ENCODE peak calls at places on chromosomes 2 and 18, in ten cellular contexts. J is head of caudate nucleus; L is NCI-H1105 treated with DMSO at 0.1 percent for 48 hours; A is foreskin fibroblast; I is SK-N-SH; E is neural progenitor cell; P is B cell; B is ELF-1; T is right atrium auricular region; Q is activated naive CD4-positive, alpha-beta T cell treated with Interleukin-2 at 50 U/mL for 16 hours. Y is an unnamed sample.

GRCh38 chr2:20091305-20091991 is 40.0 kb upstream of the LAPTM4A start:
- DNase-seq in I (no peak), Q (no peak), P (no peak), B (no peak), J (no peak), A (peak; percentile 97), T (peak; percentile 71), L (no peak), E (no peak), Y (no peak)

GRCh38 chr2:161488131-161488699 is 72.1 kb downstream of the TBR1 start:
- DNase-seq in J (no peak), Q (no peak), P (no peak), A (no peak), I (no peak), B (no peak), T (no peak), L (no peak), E (no peak), Y (no peak)

GRCh38 chr2:225177098-225177497 is 134.8 kb upstream of the DOCK10 start:
- DNase-seq in L (no peak), I (no peak), E (no peak), A (peak; percentile 84), Q (no peak), T (no peak), P (no peak), B (no peak), J (peak; percentile 49), Y (no peak)

GRCh38 chr2:23673082-23673481 is 253.8 kb downstream of the ATAD2B start:
- DNase-seq in E (no peak), T (no peak), P (no peak), B (no peak), J (no peak), I (no peak), Q (no peak), A (no peak), L (no peak), Y (no peak)

GRCh38 chr2:207341114-207341750 is 175.5 kb upstream of the KLF7 start:
- DNase-seq in I (peak; percentile 55), P (no peak), Q (no peak), L (no peak), J (no peak), A (no peak), T (no peak), E (peak; percentile 34), B (no peak), Y (no peak)

GRCh38 chr2:99217929-99218501 is 37.0 kb downstream of the MRPL30 start:
- DNase-seq in L (no peak), I (no peak), A (no peak), E (no peak), J (no peak), Q (no peak), T (no peak), P (no peak), B (no peak), Y (no peak)

GRCh38 chr2:174635747-174636399 is 38.3 kb upstream of the WIPF1 start:
- DNase-seq in T (no peak), E (no peak), A (peak; percentile 77), J (no peak), P (no peak), I (no peak), Q (no peak), L (no peak), B (no peak), Y (no peak)

GRCh38 chr2:138000796-138001195 is 36.5 kb downstream of the HNMT start:
- DNase-seq in L (no peak), I (no peak), T (no peak), E (no peak), P (no peak), B (no peak), J (no peak), Q (no peak), A (no peak), Y (no peak)

GRCh38 chr2:182522930-182523541 is 96.2 kb upstream of the PDE1A start:
- DNase-seq in I (no peak), B (no peak), T (no peak), A (peak; percentile 27), J (no peak), Q (no peak), E (no peak), L (peak; percentile 22), P (no peak), Y (no peak)

GRCh38 chr18:77110400-77110799 is 22.2 kb downstream of the MBP start:
- DNase-seq in E (no peak), P (no peak), B (no peak), A (no peak), Q (no peak), L (no peak), T (no peak), J (no peak), I (no peak), Y (no peak)

GRCh38 chr18:8450898-8451665 is 158.2 kb upstream of the RAB12 start:
- DNase-seq in J (no peak), A (no peak), P (peak; percentile 15), I (no peak), L (no peak), E (no peak), T (no peak), B (no peak), Q (no peak), Y (peak; percentile 64)

GRCh38 chr2:108124733-108125132 is 115.0 kb upstream of the SULT1C3 start:
- DNase-seq in P (no peak), E (no peak), A (no peak), T (no peak), J (no peak), Q (no peak), I (no peak), B (no peak), L (no peak), Y (no peak)

GRCh38 chr2:169260246-169260645 is 102.1 kb downstream of the LRP2 start:
- DNase-seq in Q (no peak), A (no peak), E (peak; percentile 35), T (no peak), L (no peak), P (no peak), J (no peak), B (peak; percentile 18), I (no peak), Y (peak; percentile 80)

GRCh38 chr2:123791716-123792115 is 233.4 kb upstream of the CNTNAP5 start:
- DNase-seq in A (no peak), J (no peak), Q (no peak), P (no peak), L (no peak), T (no peak), E (no peak), I (peak; percentile 58), B (no peak), Y (no peak)

GRCh38 chr2:96802721-96803120 is 13.3 kb upstream of the CNNM3 start:
- DNase-seq in A (no peak), Q (no peak), J (no peak), L (no peak), T (no peak), I (peak; percentile 7), E (no peak), P (no peak), B (no peak), Y (no peak)

GRCh38 chr2:39730685-39731302 is 48.3 kb downstream of the THUMPD2 start:
- DNase-seq in E (peak; percentile 39), T (no peak), B (no peak), Q (no peak), I (no peak), P (no peak), J (no peak), L (peak; percentile 19), A (peak; percentile 60), Y (peak; percentile 51)

GRCh38 chr2:158743899-158744298 is 51.2 kb upstream of the DAPL1 start:
- DNase-seq in P (no peak), T (no peak), J (no peak), A (no peak), Q (no peak), B (no peak), L (no peak), E (no peak), I (no peak), Y (no peak)

GRCh38 chr2:223054193-223054781 is 2.3 kb downstream of the KCNE4 start:
- DNase-seq in I (no peak), E (no peak), P (no peak), B (no peak), J (no peak), Q (no peak), A (peak; percentile 73), T (peak; percentile 88), L (no peak), Y (no peak)

GRCh38 chr2:227759411-227760113 is 13.9 kb downstream of the SCYGR8 start:
- DNase-seq in A (no peak), J (no peak), L (no peak), P (no peak), B (peak; percentile 86), T (no peak), I (no peak), Q (no peak), E (peak; percentile 29), Y (peak; percentile 71)

GRCh38 chr2:240319855-240320560 is 115.5 kb upstream of the GPC1 start:
- DNase-seq in B (peak; percentile 64), P (no peak), T (no peak), I (peak; percentile 15), A (peak; percentile 65), E (peak; percentile 48), Q (no peak), L (no peak), J (peak; percentile 53), Y (peak; percentile 79)

GRCh38 chr18:61761875-61762274 is 130.9 kb downstream of the RNF152 start:
- DNase-seq in I (no peak), B (no peak), L (no peak), E (no peak), P (no peak), J (no peak), Q (no peak), T (no peak), A (no peak), Y (no peak)

Y was measured in endodermal cell.